ENCODE peak calls at places on chromosomes 11 and 22, in seven cellular contexts. O is Right ventricle myocardium superior; Z is adipocyte; E is activated CD4-positive, alpha-beta T cell treated with anti-CD3 and anti-CD28 coated beads, Interleukin-2, amount 50 U/mL, for 24 hours; U is stimulated activated CD4-positive, alpha-beta T cell treated with anti-CD3 and anti-CD28 coated beads, Interleukin-1b, Interleukin-23, amount 100 ng/mL, for 1 hour; M is pulmonary artery endothelial cell; P is stimulated activated naive CD8-positive, alpha-beta T cell treated with anti-CD3 and anti-CD28 coated beads, Interleukin-15, Interleukin-2, amounts not matched to agents 100 U/mL and 50 U/mL, for 24 hours. K is an unnamed sample.

GRCh38 chr11:44310198-44310455 is 188 bp upstream of the ALX4 start:
- DNase-seq in O (no peak), Z (no peak), E (no peak), U (no peak), M (no peak), P (no peak), K (no peak)

GRCh38 chr11:26102325-26102724 is 229.6 kb upstream of the ANO3 start:
- DNase-seq in O (no peak), Z (no peak), E (no peak), U (no peak), M (no peak), P (no peak), K (no peak)

GRCh38 chr11:12704049-12704448 is 29.8 kb downstream of the TEAD1 start:
- DNase-seq in O (no peak), Z (peak), E (no peak), U (no peak), M (peak), P (no peak), K (no peak)

GRCh38 chr22:42754658-42755057 is 34.0 kb upstream of the A4GALT start:
- DNase-seq in O (no peak), Z (peak), E (no peak), U (no peak), M (no peak), P (no peak), K (no peak)

GRCh38 chr11:7473702-7474101 is 11.6 kb upstream of the OLFML1 start:
- DNase-seq in O (no peak), Z (no peak), E (no peak), U (no peak), M (no peak), P (no peak), K (no peak)

GRCh38 chr22:49331223-49331815 is 496.4 kb downstream of the BRD1 start:
- DNase-seq in O (no peak), Z (no peak), E (no peak), U (no peak), M (no peak), P (no peak), K (peak)

GRCh38 chr11:130428692-130429681 is 578 bp upstream of the ADAMTS8 start:
- DNase-seq in O (no peak), Z (no peak), E (no peak), U (no peak), M (no peak), P (no peak), K (no peak)

GRCh38 chr11:102733232-102733875 is 8.6 kb upstream of the MMP8 start:
- DNase-seq in O (peak), Z (peak), E (no peak), U (no peak), M (no peak), P (peak), K (no peak)

GRCh38 chr11:95299078-95299611 is 68.1 kb upstream of the SESN3 start:
- DNase-seq in O (no peak), Z (peak), E (no peak), U (no peak), M (no peak), P (no peak), K (no peak)

GRCh38 chr11:77374108-77374507 is 72.6 kb upstream of the GDPD4 start:
- DNase-seq in O (no peak), Z (no peak), E (no peak), U (no peak), M (no peak), P (no peak), K (no peak)

GRCh38 chr11:68840661-68841653 is 759 bp downstream of the CPT1A start:
- DNase-seq in O (peak), Z (peak), E (peak), U (no peak), M (no peak), P (peak), K (peak)

GRCh38 chr22:37765953-37766566 is 41.7 kb upstream of the GCAT start:
- DNase-seq in O (no peak), Z (no peak), E (no peak), U (no peak), M (no peak), P (no peak), K (no peak)

GRCh38 chr11:70828498-70829159 is 423.7 kb downstream of the SHANK2 start:
- DNase-seq in O (peak), Z (no peak), E (no peak), U (no peak), M (no peak), P (no peak), K (no peak)

GRCh38 chr11:41010361-41011050 is 448.9 kb downstream of the LRRC4C start:
- DNase-seq in O (no peak), Z (no peak), E (no peak), U (no peak), M (no peak), P (no peak), K (no peak)

GRCh38 chr11:102187416-102188125 is 77.3 kb downstream of the YAP1 start:
- DNase-seq in O (no peak), Z (peak), E (no peak), U (no peak), M (no peak), P (no peak), K (no peak)